ENCODE peak calls at places on chromosomes 1 and 21, in nine cellular contexts. U is left ventricle myocardium inferior; W is CD8-positive, alpha-beta memory T cell; M is breast epithelium; Z is CD4-positive, CD25-positive, alpha-beta regulatory T cell; J is lower lobe of right lung; K is fibroblast of pulmonary artery; I is fibroblast of lung; B is choroid plexus epithelial cell. X is an unnamed sample.

GRCh38 chr1:20695503-20695902 is 22.3 kb downstream of the KIF17 start:
- DNase-seq in Z (no peak), I (no peak), K (no peak), M (no peak), W (no peak), B (no peak), J (no peak), U (no peak), X (no peak)

GRCh38 chr1:235781807-235782206 is 84.9 kb downstream of the LYST start:
- DNase-seq in B (no peak), W (no peak), U (no peak), Z (no peak), M (no peak), I (no peak), K (peak), J (no peak), X (no peak)

GRCh38 chr1:202625416-202626360 is 84.6 kb downstream of the SYT2 start:
- DNase-seq in I (peak), U (peak), M (peak), Z (peak), W (peak), B (peak), K (peak), J (peak), X (peak)

GRCh38 chr21:31573217-31573616 is 86.3 kb upstream of the SOD1 start:
- DNase-seq in I (no peak), Z (no peak), J (no peak), K (no peak), M (no peak), W (no peak), U (no peak), B (no peak), X (no peak)

GRCh38 chr1:24481098-24481497 is 21.5 kb upstream of the RCAN3 start:
- DNase-seq in U (no peak), K (no peak), M (no peak), I (no peak), J (no peak), W (peak), Z (peak), B (no peak), X (peak)

GRCh38 chr1:30575066-30575465 is 148.3 kb downstream of the MATN1 start:
- DNase-seq in Z (no peak), M (no peak), J (no peak), U (no peak), W (no peak), I (no peak), K (no peak), B (no peak), X (no peak)

GRCh38 chr1:227212164-227212563 is 106.1 kb downstream of the CDC42BPA start:
- DNase-seq in J (no peak), I (no peak), W (no peak), U (no peak), B (no peak), K (no peak), M (no peak), Z (no peak), X (no peak)

GRCh38 chr21:41497008-41497407 is 10.9 kb downstream of the TMPRSS2 start:
- DNase-seq in U (no peak), Z (no peak), W (no peak), I (no peak), M (no peak), B (no peak), J (no peak), K (no peak), X (no peak)

GRCh38 chr1:203686091-203686632 is 59.5 kb downstream of the ATP2B4 start:
- DNase-seq in J (no peak), B (no peak), Z (no peak), W (no peak), M (no peak), U (no peak), K (no peak), I (peak), X (no peak)

GRCh38 chr21:21101911-21102310 is 103.7 kb downstream of the NCAM2 start:
- DNase-seq in I (peak), B (peak), J (no peak), U (no peak), Z (no peak), K (peak), W (no peak), M (no peak), X (no peak)

GRCh38 chr1:179930867-179931266 is 23.7 kb upstream of the CEP350 start:
- DNase-seq in J (no peak), U (no peak), I (no peak), M (no peak), K (no peak), W (no peak), Z (no peak), B (no peak), X (no peak)

GRCh38 chr1:48092401-48092800 is 95.2 kb upstream of the TRABD2B start:
- DNase-seq in W (no peak), K (no peak), Z (no peak), U (no peak), J (no peak), B (no peak), M (no peak), I (no peak), X (no peak)

GRCh38 chr1:226491093-226491850 is 57.3 kb upstream of the STUM start:
- DNase-seq in J (no peak), U (no peak), Z (no peak), K (no peak), B (no peak), I (no peak), W (no peak), M (no peak), X (no peak)

GRCh38 chr1:156096640-156097391 is 14.6 kb upstream of the MEX3A start:
- DNase-seq in I (peak), M (peak), K (peak), U (peak), W (peak), Z (peak), J (peak), B (peak), X (peak)

GRCh38 chr1:165344736-165345135 is 11.8 kb downstream of the LMX1A start:
- DNase-seq in M (no peak), I (no peak), B (no peak), W (no peak), U (no peak), K (no peak), Z (no peak), J (no peak), X (no peak)

GRCh38 chr1:115980998-115981993 is 5.0 kb downstream of the SLC22A15 start:
- DNase-seq in U (no peak), Z (no peak), W (no peak), I (peak), M (no peak), B (peak), K (peak), J (no peak), X (peak)

GRCh38 chr1:236058141-236058626 is 6.7 kb downstream of the NID1 start:
- DNase-seq in M (no peak), W (no peak), I (peak), J (no peak), Z (no peak), U (no peak), K (peak), B (peak), X (no peak)

GRCh38 chr1:102262994-102263393 is 266.3 kb upstream of the OLFM3 start:
- DNase-seq in M (no peak), Z (no peak), U (no peak), J (no peak), I (no peak), K (no peak), W (no peak), B (no peak), X (no peak)

GRCh38 chr1:146020058-146020738 is 1.3 kb downstream of the HJV start:
- DNase-seq in M (no peak), K (no peak), U (no peak), W (no peak), I (no peak), J (no peak), B (no peak), Z (no peak), X (no peak)

GRCh38 chr1:15803380-15803779 is 4.1 kb downstream of the UQCRHL start:
- DNase-seq in K (peak), W (no peak), J (no peak), M (no peak), U (no peak), I (peak), B (peak), Z (peak), X (peak)

GRCh38 chr1:20192364-20192763 is 6.0 kb upstream of the PLA2G2C start:
- DNase-seq in U (no peak), I (peak), Z (no peak), K (peak), M (no peak), W (no peak), B (peak), J (no peak), X (no peak)

DNA sequence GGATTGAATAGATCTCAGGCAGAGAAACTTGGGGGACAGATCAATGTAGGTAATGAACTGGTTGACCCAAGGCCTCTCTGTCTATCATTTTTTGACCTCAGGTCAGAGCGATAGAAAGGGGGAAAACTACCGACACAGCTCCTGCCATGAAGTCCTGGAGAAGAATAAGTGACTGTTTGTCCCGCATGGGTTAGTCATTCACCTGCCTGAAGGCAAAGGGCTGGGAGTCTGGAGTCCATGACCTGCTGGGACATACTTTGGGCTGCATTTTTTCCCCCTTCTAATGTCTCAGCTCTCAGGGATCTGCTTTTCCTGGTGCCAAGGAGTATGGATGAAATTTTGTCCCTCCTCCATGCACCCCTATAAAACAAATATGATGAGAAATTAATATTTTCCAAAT is 1.6 kb upstream of the ROR1 start:
- DNase-seq in U (no peak), Z (no peak), W (no peak), B (no peak), J (no peak), M (no peak), I (no peak), K (no peak), X (no peak)
- H3K4me3 ChIP-seq in U (no peak), Z (no peak), W (no peak), B (no peak), J (no peak), M (no peak), I (no peak), K (no peak), X (no peak)

DNA sequence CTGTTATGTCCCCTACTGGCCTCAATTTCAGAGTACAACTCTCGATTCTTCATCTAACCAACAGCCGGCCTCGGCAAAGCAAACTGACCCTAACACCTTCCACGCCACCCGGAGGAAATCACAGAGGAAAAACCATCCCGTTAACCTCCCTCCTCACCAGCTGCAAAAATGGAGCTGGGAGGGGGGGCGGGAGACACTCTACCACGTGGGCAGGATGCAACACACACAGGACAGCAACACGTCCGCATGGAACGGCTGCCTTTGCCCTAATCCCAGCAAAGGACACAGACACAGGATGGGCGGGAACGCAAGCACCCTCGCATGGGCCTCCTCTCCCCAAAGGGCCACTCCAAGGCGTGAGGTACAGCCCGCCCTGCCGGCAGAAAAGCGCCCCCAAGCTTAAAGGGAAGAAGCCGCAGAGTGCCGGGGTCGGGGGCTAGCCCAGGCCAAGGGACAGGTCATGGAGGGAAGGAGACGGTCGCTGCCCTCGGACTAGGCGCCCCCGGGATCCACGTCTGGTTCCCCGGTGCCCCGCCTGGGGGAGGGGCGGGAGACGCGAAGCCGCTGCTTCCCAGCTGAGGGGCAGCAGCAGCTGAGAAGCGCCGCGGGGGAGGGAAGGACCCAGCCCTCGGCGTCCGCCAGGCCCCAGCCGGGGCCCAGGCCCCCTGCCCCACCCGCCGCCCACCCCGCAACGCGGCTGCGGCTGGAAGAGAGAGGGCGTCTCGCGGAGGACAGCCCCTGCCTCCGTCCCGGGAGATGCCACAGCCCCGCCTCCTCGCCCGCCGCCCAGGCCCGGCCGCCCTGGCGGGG is 590 bp downstream of the FOXJ3 start:
- DNase-seq in B (peak), I (peak), J (peak), W (peak), U (peak), K (peak), Z (no peak), M (peak), X (peak)
- H3K4me3 ChIP-seq in B (peak), I (peak), J (peak), W (peak), U (peak), K (peak), Z (peak), M (peak), X (peak)

DNA sequence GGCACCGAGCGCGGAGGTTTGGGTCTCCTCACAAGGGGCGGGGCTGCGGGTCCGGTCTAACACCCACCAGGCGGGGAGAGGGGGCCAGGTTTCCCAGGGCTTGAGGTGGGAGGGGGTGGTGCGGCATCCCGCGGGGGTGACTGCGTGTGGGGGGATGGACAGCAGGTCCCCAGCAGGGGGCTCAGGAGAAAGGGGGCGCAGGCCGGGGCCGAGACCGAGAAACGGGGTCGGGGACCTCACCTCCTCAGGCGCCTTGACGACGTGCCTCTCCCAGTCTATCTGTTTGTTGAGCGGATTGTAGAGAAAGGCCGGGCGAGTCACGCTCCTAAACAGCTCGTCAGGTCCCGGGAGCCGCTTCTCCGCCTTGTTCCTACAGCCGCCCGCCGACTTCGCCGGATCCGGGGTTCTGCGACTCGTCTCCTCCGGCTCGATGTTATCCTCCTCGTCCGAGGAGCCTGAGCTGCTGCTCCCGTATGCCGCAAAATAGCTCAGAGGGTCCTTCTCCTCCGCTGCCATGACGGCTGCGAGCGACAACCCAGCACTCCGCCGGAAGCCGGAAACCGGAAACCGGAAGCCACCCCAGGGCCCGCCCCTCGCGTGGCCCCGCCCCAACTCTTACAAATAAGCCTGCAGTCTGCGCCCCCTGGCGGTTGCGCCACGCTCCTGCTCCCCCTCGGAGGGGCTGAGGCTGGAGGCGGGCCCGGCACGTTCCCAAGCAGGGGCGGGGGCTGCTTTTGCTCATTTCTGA is at the start of gene C1orf52:
- DNase-seq in J (peak), U (peak), W (peak), M (peak), Z (peak), B (peak), K (peak), I (peak), X (peak)
- H3K4me3 ChIP-seq in J (peak), U (peak), W (peak), M (peak), Z (peak), B (peak), K (peak), I (peak), X (peak)

GRCh38 chr21:34129971-34130597 is 56.7 kb downstream of the MRPS6 start:
- DNase-seq in M (no peak), B (peak), U (no peak), W (no peak), K (peak), I (peak), Z (no peak), J (no peak), X (no peak)
- H3K4me3 ChIP-seq in M (no peak), B (no peak), U (peak), W (peak), K (no peak), I (peak), Z (peak), J (no peak), X (no peak)